ENCODE peak calls at places on chromosomes 6 and 20, in six cellular contexts. L, H, E, R, N and Q are unnamed samples.

GRCh38 chr6:32816746-32817204 is at the start of gene HLA-DOB:
- DNase-seq in L (no peak), H (no peak), E (no peak), R (no peak), N (peak; percentile 76), Q (no peak)

GRCh38 chr6:158410784-158411183 is 98.5 kb downstream of the TULP4 start:
- DNase-seq in L (no peak), H (no peak), E (no peak), R (no peak), N (no peak), Q (no peak)

GRCh38 chr6:48990746-48991145 is 472.3 kb downstream of the MMUT start:
- DNase-seq in L (no peak), H (no peak), E (no peak), R (no peak), N (no peak), Q (no peak)

GRCh38 chr20:48818031-48818370 is 9.8 kb downstream of the PREX1 start:
- DNase-seq in L (no peak), H (no peak), E (no peak), R (no peak), N (no peak), Q (no peak)

GRCh38 chr20:62350098-62350628 is 16.9 kb downstream of the LAMA5 start:
- DNase-seq in L (peak; percentile 18), H (no peak), E (no peak), R (no peak), N (peak; percentile 96), Q (no peak)

GRCh38 chr20:21512634-21513180 is 1.2 kb downstream of the NKX2-2 start:
- DNase-seq in L (no peak), H (no peak), E (no peak), R (no peak), N (no peak), Q (no peak)

GRCh38 chr20:11469795-11470495 is 447.7 kb upstream of the BTBD3 start:
- DNase-seq in L (no peak), H (no peak), E (no peak), R (no peak), N (no peak), Q (no peak)

GRCh38 chr6:158763440-158764187 is 55.6 kb downstream of the EZR start:
- DNase-seq in L (no peak), H (no peak), E (no peak), R (no peak), N (no peak), Q (no peak)

GRCh38 chr6:63440594-63440993 is 120.8 kb upstream of the LGSN start:
- DNase-seq in L (no peak), H (no peak), E (no peak), R (no peak), N (no peak), Q (no peak)

GRCh38 chr6:45420909-45421699 is 43.4 kb upstream of the SUPT3H start:
- DNase-seq in L (no peak), H (no peak), E (no peak), R (no peak), N (no peak), Q (no peak)

GRCh38 chr6:11083491-11083890 is 10.1 kb upstream of the SMIM13 start:
- DNase-seq in L (no peak), H (no peak), E (no peak), R (no peak), N (peak; percentile 59), Q (no peak)

GRCh38 chr6:36666726-36667591 is 11.6 kb upstream of the CDKN1A start:
- DNase-seq in L (no peak), H (peak; percentile 89), E (no peak), R (peak; percentile 91), N (peak; percentile 47), Q (peak; percentile 75)

GRCh38 chr6:155889405-155889804 is 433.8 kb upstream of the NOX3 start:
- DNase-seq in L (no peak), H (no peak), E (no peak), R (no peak), N (no peak), Q (no peak)

GRCh38 chr20:22862645-22863230 is 172.4 kb upstream of the SSTR4 start:
- DNase-seq in L (no peak), H (no peak), E (no peak), R (no peak), N (peak; percentile 23), Q (peak; percentile 37)

GRCh38 chr6:27238010-27238983 is 9.2 kb upstream of the PRSS16 start:
- DNase-seq in L (no peak), H (no peak), E (no peak), R (no peak), N (no peak), Q (no peak)

GRCh38 chr6:150528648-150529285 is 70.9 kb upstream of the PLEKHG1 start:
- DNase-seq in L (no peak), H (no peak), E (no peak), R (no peak), N (no peak), Q (peak; percentile 53)

GRCh38 chr6:163494279-163494727 is 79.8 kb downstream of the QKI start:
- DNase-seq in L (no peak), H (no peak), E (no peak), R (no peak), N (peak; percentile 86), Q (no peak)

GRCh38 chr6:116847234-116847633 is 18.4 kb upstream of the GPRC6A start:
- DNase-seq in L (no peak), H (no peak), E (no peak), R (no peak), N (peak; percentile 60), Q (no peak)

GRCh38 chr6:56570434-56571359 is 72.0 kb downstream of the DST start:
- DNase-seq in L (no peak), H (no peak), E (no peak), R (no peak), N (peak; percentile 60), Q (no peak)

GRCh38 chr6:56758553-56758952 is 115.9 kb upstream of the DST start:
- DNase-seq in L (no peak), H (no peak), E (no peak), R (no peak), N (no peak), Q (no peak)

GRCh38 chr20:34249291-34249690 is 8.1 kb downstream of the ASIP start:
- DNase-seq in L (no peak), H (no peak), E (no peak), R (peak; percentile 35), N (no peak), Q (no peak)

GRCh38 chr20:24059174-24059573 is 70.6 kb upstream of the GGTLC1 start:
- DNase-seq in L (no peak), H (no peak), E (no peak), R (no peak), N (no peak), Q (no peak)

GRCh38 chr20:25035924-25036323 is 22.0 kb downstream of the ACSS1 start:
- DNase-seq in L (peak; percentile 41), H (no peak), E (no peak), R (no peak), N (no peak), Q (no peak)

GRCh38 chr20:52859156-52859887 is 112.8 kb upstream of the TSHZ2 start:
- DNase-seq in L (no peak), H (no peak), E (no peak), R (no peak), N (peak; percentile 11), Q (peak; percentile 16)

GRCh38 chr20:56995635-56996075 is 270.8 kb downstream of the BMP7 start:
- DNase-seq in L (no peak), H (no peak), E (no peak), R (no peak), N (peak; percentile 72), Q (no peak)

GRCh38 chr6:447381-448165 is 56.0 kb downstream of the IRF4 start:
- DNase-seq in L (peak; percentile 32), H (peak; percentile 39), E (no peak), R (no peak), N (no peak), Q (no peak)

GRCh38 chr6:107962723-107963122 is 4.7 kb upstream of the SEC63 start:
- DNase-seq in L (no peak), H (no peak), E (no peak), R (no peak), N (no peak), Q (no peak)

GRCh38 chr6:3961581-3962225 is 112.5 kb downstream of the FAM50B start:
- DNase-seq in L (no peak), H (no peak), E (no peak), R (no peak), N (no peak), Q (no peak)

GRCh38 chr6:3960754-3961361 is 111.7 kb downstream of the FAM50B start:
- DNase-seq in L (no peak), H (no peak), E (no peak), R (no peak), N (peak; percentile 43), Q (no peak)

GRCh38 chr6:3963404-3963803 is 114.2 kb downstream of the FAM50B start:
- DNase-seq in L (no peak), H (no peak), E (no peak), R (no peak), N (no peak), Q (no peak)

GRCh38 chr6:3965071-3965718 is 113.7 kb downstream of the FAM217A start:
- DNase-seq in L (no peak), H (no peak), E (no peak), R (no peak), N (peak; percentile 52), Q (no peak)

GRCh38 chr6:3962897-3963296 is 113.7 kb downstream of the FAM50B start:
- DNase-seq in L (no peak), H (no peak), E (no peak), R (no peak), N (peak; percentile 43), Q (no peak)
- H3K4me1 ChIP-seq in L (no peaks in the 10 kb centered on the region), H (no peaks in the 10 kb centered on the region), E (no peaks in the 10 kb centered on the region), R (no peaks in the 10 kb centered on the region), N (peaks cover 8% of the 10 kb centered on the region), Q (peaks cover 14% of the 10 kb centered on the region)

GRCh38 chr6:161142957-161143296 is 130.9 kb downstream of the AGPAT4 start:
- DNase-seq in L (no peak), H (no peak), E (no peak), R (no peak), N (no peak), Q (no peak)
- H3K27ac ChIP-seq in L (no peak overlapping the region), H (no peak overlapping the region), E (no peak overlapping the region), R (no peak overlapping the region), N (no peak overlapping the region), Q (no peak overlapping the region)

GRCh38 chr20:19992996-19993908 is 23.9 kb upstream of the NAA20 start:
- DNase-seq in L (no peak), H (peak; percentile 79), E (no peak), R (no peak), N (peak; percentile 91), Q (no peak)
- H3K4me1 ChIP-seq in L (no peaks in the 10 kb centered on the region), H (peaks cover 38% of the 10 kb centered on the region), E (peaks cover 51% of the 10 kb centered on the region), R (no peaks in the 10 kb centered on the region), N (peaks cover 55% of the 10 kb centered on the region), Q (peaks cover 100% of the 10 kb centered on the region)

DNA sequence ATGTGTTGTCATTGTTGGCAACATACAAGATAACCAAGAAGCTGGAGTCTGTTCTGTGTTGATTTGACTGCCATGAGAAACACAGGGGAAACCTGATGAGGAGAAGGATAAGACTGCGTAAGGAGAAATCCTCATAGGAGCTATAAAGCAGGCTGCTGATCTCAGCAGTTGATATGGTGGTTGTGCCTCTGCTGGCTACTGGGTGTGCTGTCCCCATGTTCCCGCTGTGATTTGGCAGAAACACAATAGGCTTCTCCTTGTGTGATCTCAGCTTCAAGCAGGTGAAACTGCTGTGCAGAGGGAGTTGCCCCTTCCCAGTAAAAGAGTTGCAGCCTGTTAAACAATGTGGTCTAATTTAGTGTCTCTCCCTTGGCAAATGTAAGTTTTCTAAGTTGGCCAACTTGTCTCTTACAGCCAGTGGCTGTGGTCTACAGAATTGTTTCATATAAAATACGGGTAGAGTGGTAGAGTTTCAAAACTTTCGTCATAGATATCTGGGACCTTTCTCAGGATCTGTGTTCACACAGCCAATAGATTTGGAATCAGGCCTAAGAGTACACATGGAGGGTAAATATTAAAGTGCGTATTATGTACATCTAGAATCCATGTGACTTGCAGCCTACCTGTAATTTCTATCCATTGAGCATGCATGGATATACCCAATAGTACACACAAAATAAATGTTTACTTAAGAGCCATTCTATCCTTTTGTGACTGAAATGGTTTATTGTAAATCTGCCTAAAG is 78.4 kb downstream of the RNF144B start:
- DNase-seq in L (no peak), H (no peak), E (no peak), R (no peak), N (no peak), Q (no peak)
- H3K27ac ChIP-seq in L (no peak overlapping the region), H (no peak overlapping the region), E (no peak overlapping the region), R (no peak overlapping the region), N (no peak overlapping the region), Q (no peak overlapping the region)